ENCODE peak calls at places on chromosomes 6 and 20, in ten cellular contexts. K, S, N, A, F, W, H, T, C and Z are unnamed samples.

GRCh38 chr6:27669278-27669797 is 196.4 kb upstream of the ZNF184 start:
- DNase-seq in K (no peak), S (no peak), N (no peak), A (no peak), F (peak), W (no peak), H (no peak), T (no peak), C (no peak), Z (no peak)

GRCh38 chr6:39887692-39888450 is 46.4 kb downstream of the MOCS1 start:
- DNase-seq in K (peak), S (peak), N (peak), A (peak), F (peak), W (peak), H (peak), T (peak), C (no peak), Z (peak)

GRCh38 chr20:24998121-24998520 is 5.6 kb upstream of the APMAP start:
- DNase-seq in K (no peak), S (no peak), N (no peak), A (no peak), F (no peak), W (no peak), H (no peak), T (no peak), C (no peak), Z (no peak)

GRCh38 chr6:56484669-56485068 is 158.0 kb downstream of the DST start:
- DNase-seq in K (no peak), S (no peak), N (peak), A (peak), F (peak), W (peak), H (no peak), T (no peak), C (no peak), Z (no peak)

GRCh38 chr6:139152088-139152891 is 17.4 kb downstream of the HECA start:
- DNase-seq in K (no peak), S (no peak), N (no peak), A (no peak), F (no peak), W (peak), H (no peak), T (no peak), C (no peak), Z (no peak)

GRCh38 chr6:84547341-84547794 is 217.0 kb downstream of the TBX18 start:
- DNase-seq in K (no peak), S (no peak), N (no peak), A (no peak), F (no peak), W (no peak), H (no peak), T (no peak), C (no peak), Z (no peak)

GRCh38 chr6:74222768-74223321 is 526.8 kb downstream of the CD109 start:
- DNase-seq in K (no peak), S (no peak), N (no peak), A (peak), F (no peak), W (peak), H (peak), T (peak), C (no peak), Z (no peak)

GRCh38 chr20:24465168-24465567 is 4.3 kb upstream of the SYNDIG1 start:
- DNase-seq in K (no peak), S (peak), N (no peak), A (no peak), F (no peak), W (no peak), H (no peak), T (no peak), C (no peak), Z (no peak)

GRCh38 chr6:137736048-137736846 is 130.8 kb upstream of the TNFAIP3 start:
- DNase-seq in K (no peak), S (no peak), N (no peak), A (peak), F (no peak), W (no peak), H (no peak), T (no peak), C (peak), Z (no peak)

GRCh38 chr6:106823732-106824351 is 150.7 kb downstream of the CD24 start:
- DNase-seq in K (no peak), S (no peak), N (no peak), A (no peak), F (no peak), W (no peak), H (peak), T (no peak), C (no peak), Z (no peak)

GRCh38 chr6:138455746-138456392 is 43.4 kb downstream of the NHSL1 start:
- DNase-seq in K (no peak), S (no peak), N (peak), A (peak), F (peak), W (peak), H (no peak), T (no peak), C (peak), Z (no peak)

GRCh38 chr6:127690092-127690491 is 113.1 kb downstream of the C6orf58 start:
- DNase-seq in K (no peak), S (no peak), N (peak), A (peak), F (peak), W (peak), H (no peak), T (no peak), C (no peak), Z (no peak)

GRCh38 chr6:105609375-105609991 is 206.6 kb upstream of the PREP start:
- DNase-seq in K (no peak), S (no peak), N (peak), A (no peak), F (peak), W (peak), H (no peak), T (peak), C (no peak), Z (no peak)

GRCh38 chr20:60123652-60124051 is 165.4 kb downstream of the CDH26 start:
- DNase-seq in K (no peak), S (no peak), N (no peak), A (no peak), F (peak), W (no peak), H (no peak), T (no peak), C (no peak), Z (no peak)

GRCh38 chr6:36928547-36928918 is 26.0 kb upstream of the PI16 start:
- DNase-seq in K (no peak), S (no peak), N (no peak), A (no peak), F (no peak), W (no peak), H (no peak), T (no peak), C (no peak), Z (no peak)

DNA sequence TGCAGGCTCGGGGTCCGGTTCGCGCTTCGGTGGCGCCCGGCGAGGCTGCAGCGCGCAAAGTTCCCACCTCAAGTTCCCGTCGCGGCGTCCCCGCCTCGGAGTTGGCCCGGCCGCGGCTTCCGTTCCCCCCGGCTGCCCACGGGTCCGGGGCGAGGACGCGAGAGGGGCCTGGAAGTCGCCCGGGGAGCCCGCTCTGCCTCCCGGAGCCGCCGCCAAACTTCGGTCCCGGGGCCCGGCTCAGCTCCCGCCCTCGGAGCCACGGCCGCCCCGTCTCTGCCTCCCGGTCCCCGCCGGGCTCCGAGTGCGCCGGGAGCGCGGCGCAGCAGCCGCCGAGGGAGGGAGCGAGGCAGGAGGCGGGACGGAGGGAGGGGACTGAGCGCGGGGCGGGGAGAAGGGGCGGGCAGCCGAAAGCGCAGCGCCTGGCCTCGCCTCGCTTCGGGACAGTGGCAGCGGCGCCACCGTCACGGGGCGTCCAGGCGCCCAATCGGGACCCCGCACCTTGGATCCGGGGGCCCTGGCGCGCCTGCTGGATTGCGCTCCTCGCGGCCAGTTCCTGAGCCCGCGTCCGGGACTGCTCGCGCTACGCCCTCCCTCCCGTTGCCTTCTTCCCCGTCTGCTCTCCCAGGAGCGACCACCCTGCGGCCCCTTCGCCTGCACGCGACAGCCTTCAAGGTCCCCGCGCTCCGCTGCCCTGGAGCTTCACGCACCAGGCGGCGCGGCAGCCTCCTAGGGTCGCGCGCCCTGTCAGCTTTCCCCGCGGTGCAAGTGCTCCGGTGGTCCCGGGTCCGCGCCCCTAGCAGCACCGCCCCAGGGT is at the start of gene KCNG1:
- DNase-seq in K (no peak), S (peak), N (peak), A (peak), F (peak), W (peak), H (peak), T (peak), C (no peak), Z (peak)
- H3K4me3 ChIP-seq in K (peak), S (peak), N (peak), A (peak), F (peak), W (peak), H (peak), T (peak), C (no peak), Z (peak)

GRCh38 chr6:32166411-32167061 is 2.1 kb downstream of the EGFL8 start:
- DNase-seq in K (no peak), S (no peak), N (no peak), A (no peak), F (no peak), W (no peak), H (peak), T (peak), C (no peak), Z (no peak)
- TF ChIP-seq CTCF in K (no peak), S (no peak), N (no peak), A (no peak), F (no peak), W (peak), H (peak), T (no peak), C (no peak), Z (no peak)

DNA sequence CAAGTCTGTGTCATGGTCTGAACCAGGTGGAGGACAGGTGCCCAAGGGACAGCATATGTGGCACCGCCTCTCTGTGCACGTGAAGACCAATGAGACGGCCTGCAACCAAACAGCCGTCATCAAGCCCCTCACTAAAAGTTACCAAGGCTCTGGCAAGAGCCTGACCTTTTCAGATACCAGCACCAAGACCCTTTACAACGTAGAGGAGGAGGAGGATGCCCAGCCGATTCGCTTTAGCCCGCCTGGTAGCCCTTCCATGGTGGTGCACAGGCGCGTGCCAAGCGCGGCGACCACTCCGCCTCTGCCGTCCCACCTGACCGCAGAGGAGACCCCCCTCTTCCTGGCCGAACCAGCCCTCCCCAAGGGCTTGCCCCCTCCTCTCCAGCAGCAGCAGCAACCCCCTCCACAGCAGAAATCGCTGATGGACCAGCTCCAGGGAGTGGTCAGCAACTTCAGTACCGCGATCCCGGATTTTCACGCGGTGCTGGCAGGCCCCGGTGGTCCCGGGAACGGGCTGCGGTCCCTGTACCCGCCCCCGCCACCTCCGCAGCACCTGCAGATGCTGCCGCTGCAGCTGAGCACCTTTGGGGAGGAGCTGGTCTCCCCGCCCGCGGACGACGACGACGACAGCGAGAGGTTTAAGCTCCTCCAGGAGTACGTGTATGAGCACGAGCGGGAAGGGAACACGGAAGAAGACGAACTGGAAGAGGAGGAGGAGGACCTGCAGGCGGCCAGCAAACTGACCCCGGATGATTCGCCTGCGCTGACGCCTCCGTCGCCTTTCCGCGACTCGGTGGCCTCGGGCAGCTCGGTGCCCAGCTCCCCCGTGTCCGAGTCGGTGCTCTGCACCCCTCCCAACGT is 109.5 kb upstream of the RAB32 start:
- DNase-seq in K (no peak), S (no peak), N (peak), A (peak), F (no peak), W (no peak), H (peak), T (peak), C (no peak), Z (no peak)
- H3K4me3 ChIP-seq in K (peak), S (peak), N (peak), A (peak), F (no peak), W (peak), H (peak), T (peak), C (no peak), Z (peak)

GRCh38 chr20:37504404-37505096 is 16.5 kb upstream of the NNAT start:
- DNase-seq in K (no peak), S (no peak), N (no peak), A (no peak), F (peak), W (peak), H (peak), T (no peak), C (no peak), Z (no peak)

GRCh38 chr20:37503256-37503927 is 17.7 kb upstream of the NNAT start:
- DNase-seq in K (no peak), S (no peak), N (no peak), A (no peak), F (no peak), W (no peak), H (peak), T (no peak), C (no peak), Z (no peak)

GRCh38 chr20:37500311-37500710 is 20.7 kb upstream of the NNAT start:
- DNase-seq in K (no peak), S (no peak), N (no peak), A (no peak), F (no peak), W (no peak), H (peak), T (no peak), C (no peak), Z (no peak)

GRCh38 chr20:37502654-37503053 is 18.4 kb upstream of the NNAT start:
- DNase-seq in K (no peak), S (no peak), N (no peak), A (no peak), F (no peak), W (no peak), H (no peak), T (no peak), C (no peak), Z (no peak)

GRCh38 chr20:37501940-37502339 is 19.1 kb upstream of the NNAT start:
- DNase-seq in K (no peak), S (no peak), N (no peak), A (no peak), F (peak), W (no peak), H (peak), T (no peak), C (no peak), Z (no peak)
- TF ChIP-seq CTCF in K (no peak), S (no peak), N (no peak), A (no peak), F (peak), W (no peak), H (peak), T (no peak), C (no peak), Z (no peak)

GRCh38 chr6:42316981-42317380 is 99.3 kb upstream of the MRPS10 start:
- DNase-seq in K (no peak), S (no peak), N (no peak), A (no peak), F (peak), W (no peak), H (no peak), T (no peak), C (no peak), Z (peak)

GRCh38 chr6:42318485-42318884 is 100.8 kb upstream of the MRPS10 start:
- DNase-seq in K (no peak), S (no peak), N (no peak), A (no peak), F (no peak), W (no peak), H (no peak), T (no peak), C (no peak), Z (no peak)

GRCh38 chr6:42321976-42322375 is 104.3 kb upstream of the MRPS10 start:
- DNase-seq in K (no peak), S (no peak), N (no peak), A (no peak), F (no peak), W (no peak), H (no peak), T (no peak), C (no peak), Z (no peak)

GRCh38 chr6:42322676-42323075 is 105.0 kb upstream of the MRPS10 start:
- DNase-seq in K (no peak), S (no peak), N (no peak), A (no peak), F (no peak), W (no peak), H (peak), T (no peak), C (no peak), Z (no peak)

DNA sequence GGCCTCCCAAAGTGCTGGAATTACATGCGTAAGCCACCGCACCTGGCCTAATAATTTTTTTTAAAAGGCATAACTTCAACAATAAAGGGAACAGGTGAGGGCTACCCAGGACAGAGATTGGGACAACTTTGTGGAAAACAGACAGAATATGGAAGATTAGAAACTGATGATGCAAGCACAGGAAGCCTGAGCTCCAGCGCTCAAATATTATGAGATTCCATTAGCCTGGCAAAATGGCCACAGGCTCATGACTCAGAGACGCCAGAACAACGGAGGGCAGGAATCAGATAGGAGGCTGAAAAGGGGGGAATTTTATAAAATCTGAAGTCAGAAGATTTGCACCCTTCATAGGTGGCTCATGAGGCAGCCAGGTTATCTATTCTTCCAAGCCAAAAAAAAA is 103.1 kb upstream of the MRPS10 start:
- DNase-seq in K (no peak), S (no peak), N (peak), A (no peak), F (no peak), W (no peak), H (no peak), T (no peak), C (no peak), Z (no peak)
- H3K4me3 ChIP-seq in K (no peak), S (no peak), N (no peak), A (no peak), F (no peak), W (no peak), H (no peak), T (no peak), C (no peak), Z (no peak)